ENCODE peak calls at places on chromosomes 3 and 15, in four cellular contexts. One of them, this sample, is unnamed.

GRCh38 chr3:69161587-69162196 is 39.3 kb upstream of the LMOD3 start:
- DNase-seq in substantia nigra: peak
- DNase-seq in NAMALWA: peak
- DNase-seq in foreskin fibroblast: peak
- DNase-seq in this sample: peak

GRCh38 chr3:185131602-185132256 is 21.1 kb downstream of the C3orf70 start:
- DNase-seq in foreskin fibroblast: no peak
- DNase-seq in NAMALWA: no peak
- DNase-seq in substantia nigra: no peak
- DNase-seq in this sample: no peak

GRCh38 chr15:70362911-70363310 is 265.2 kb upstream of the TLE3 start:
- DNase-seq in substantia nigra: no peak
- DNase-seq in foreskin fibroblast: no peak
- DNase-seq in NAMALWA: no peak
- DNase-seq in this sample: peak

GRCh38 chr15:100781061-100781960 is 98.3 kb upstream of the ALDH1A3 start:
- DNase-seq in foreskin fibroblast: no peak
- DNase-seq in NAMALWA: no peak
- DNase-seq in substantia nigra: no peak
- DNase-seq in this sample: no peak

GRCh38 chr3:71104090-71104489 is 479.4 kb downstream of the FOXP1 start:
- DNase-seq in NAMALWA: no peak
- DNase-seq in foreskin fibroblast: peak
- DNase-seq in substantia nigra: no peak
- DNase-seq in this sample: peak

GRCh38 chr15:34349769-34350168 is 6.7 kb downstream of the NUTM1 start:
- DNase-seq in NAMALWA: no peak
- DNase-seq in foreskin fibroblast: no peak
- DNase-seq in substantia nigra: no peak
- DNase-seq in this sample: no peak

GRCh38 chr3:196399485-196399945 is 32.7 kb downstream of the UBXN7 start:
- DNase-seq in substantia nigra: no peak
- DNase-seq in foreskin fibroblast: peak
- DNase-seq in NAMALWA: no peak
- DNase-seq in this sample: peak

GRCh38 chr15:74055804-74056203 is 26.5 kb downstream of the GOLGA6A start:
- DNase-seq in foreskin fibroblast: no peak
- DNase-seq in substantia nigra: no peak
- DNase-seq in NAMALWA: no peak
- DNase-seq in this sample: no peak

GRCh38 chr3:30970183-30970582 is 75.7 kb upstream of the GADL1 start:
- DNase-seq in substantia nigra: no peak
- DNase-seq in foreskin fibroblast: peak
- DNase-seq in NAMALWA: peak
- DNase-seq in this sample: peak

GRCh38 chr3:172675371-172676193 is 35.3 kb downstream of the NCEH1 start:
- DNase-seq in NAMALWA: peak
- DNase-seq in foreskin fibroblast: peak
- DNase-seq in substantia nigra: no peak
- DNase-seq in this sample: peak

GRCh38 chr3:173249457-173249856 is 108.4 kb upstream of the SPATA16 start:
- DNase-seq in NAMALWA: peak
- DNase-seq in foreskin fibroblast: no peak
- DNase-seq in substantia nigra: no peak
- DNase-seq in this sample: no peak

GRCh38 chr15:45549831-45550230 is 27.3 kb upstream of the SLC30A4 start:
- DNase-seq in NAMALWA: no peak
- DNase-seq in substantia nigra: no peak
- DNase-seq in foreskin fibroblast: peak
- DNase-seq in this sample: peak

GRCh38 chr3:146187334-146187950 is 26.5 kb upstream of the PLOD2 start:
- DNase-seq in foreskin fibroblast: peak
- DNase-seq in NAMALWA: peak
- DNase-seq in substantia nigra: peak
- DNase-seq in this sample: peak

GRCh38 chr15:59247364-59247763 is 40.7 kb downstream of the LDHAL6B start:
- DNase-seq in NAMALWA: peak
- DNase-seq in foreskin fibroblast: peak
- DNase-seq in substantia nigra: peak
- DNase-seq in this sample: peak

GRCh38 chr15:66996099-66996498 is 69.3 kb upstream of the SMAD3 start:
- DNase-seq in foreskin fibroblast: peak
- DNase-seq in substantia nigra: no peak
- DNase-seq in NAMALWA: no peak
- DNase-seq in this sample: peak

GRCh38 chr3:87307805-87308204 is 31.4 kb upstream of the POU1F1 start:
- DNase-seq in NAMALWA: peak
- DNase-seq in substantia nigra: no peak
- DNase-seq in foreskin fibroblast: no peak
- DNase-seq in this sample: no peak

GRCh38 chr3:169633105-169633504 is 30.4 kb downstream of the MECOM start:
- DNase-seq in foreskin fibroblast: no peak
- DNase-seq in NAMALWA: no peak
- DNase-seq in substantia nigra: no peak
- DNase-seq in this sample: no peak

GRCh38 chr3:18946524-18946923 is 201.8 kb upstream of the KCNH8 start:
- DNase-seq in foreskin fibroblast: no peak
- DNase-seq in substantia nigra: no peak
- DNase-seq in NAMALWA: peak
- DNase-seq in this sample: no peak

GRCh38 chr15:89356634-89357298 is 22.1 kb upstream of the POLG start:
- DNase-seq in NAMALWA: peak
- DNase-seq in substantia nigra: peak
- DNase-seq in foreskin fibroblast: peak
- DNase-seq in this sample: peak

GRCh38 chr3:112747624-112748023 is 99.0 kb downstream of the CD200R1L start:
- DNase-seq in foreskin fibroblast: no peak
- DNase-seq in NAMALWA: no peak
- DNase-seq in substantia nigra: no peak
- DNase-seq in this sample: no peak

GRCh38 chr3:15796771-15797599 is 794 bp downstream of the ANKRD28 start:
- DNase-seq in foreskin fibroblast: peak
- DNase-seq in NAMALWA: peak
- DNase-seq in substantia nigra: peak
- DNase-seq in this sample: peak

GRCh38 chr3:71128951-71129350 is 454.6 kb downstream of the FOXP1 start:
- DNase-seq in NAMALWA: peak
- DNase-seq in substantia nigra: no peak
- DNase-seq in foreskin fibroblast: no peak
- DNase-seq in this sample: no peak

GRCh38 chr3:193914602-193915001 is 221.3 kb upstream of the HES1 start:
- DNase-seq in NAMALWA: no peak
- DNase-seq in foreskin fibroblast: no peak
- DNase-seq in substantia nigra: no peak
- DNase-seq in this sample: no peak

GRCh38 chr3:123876858-123877257 is 7.3 kb downstream of the MYLK start:
- DNase-seq in foreskin fibroblast: no peak
- DNase-seq in NAMALWA: peak
- DNase-seq in substantia nigra: no peak
- DNase-seq in this sample: no peak

GRCh38 chr3:24101676-24102168 is 156.6 kb downstream of the NR1D2 start:
- DNase-seq in foreskin fibroblast: no peak
- DNase-seq in substantia nigra: no peak
- DNase-seq in NAMALWA: no peak
- DNase-seq in this sample: peak

GRCh38 chr15:98286200-98286599 is 325.7 kb downstream of the ARRDC4 start:
- DNase-seq in NAMALWA: no peak
- DNase-seq in foreskin fibroblast: no peak
- DNase-seq in substantia nigra: no peak
- DNase-seq in this sample: no peak

GRCh38 chr3:79018671-79019136 is 749.1 kb downstream of the ROBO1 start:
- DNase-seq in NAMALWA: no peak
- DNase-seq in substantia nigra: peak
- DNase-seq in foreskin fibroblast: peak
- DNase-seq in this sample: peak

GRCh38 chr3:25035511-25035910 is 392.6 kb upstream of the RARB start:
- DNase-seq in substantia nigra: no peak
- DNase-seq in foreskin fibroblast: no peak
- DNase-seq in NAMALWA: no peak
- DNase-seq in this sample: no peak

GRCh38 chr3:109702252-109702651 is 364.9 kb upstream of the DPPA4 start:
- DNase-seq in substantia nigra: no peak
- DNase-seq in NAMALWA: no peak
- DNase-seq in foreskin fibroblast: no peak
- DNase-seq in this sample: peak

GRCh38 chr3:62169871-62170660 is 203.3 kb downstream of the FEZF2 start:
- DNase-seq in NAMALWA: no peak
- DNase-seq in substantia nigra: no peak
- DNase-seq in foreskin fibroblast: no peak
- DNase-seq in this sample: peak

GRCh38 chr15:65233651-65234050 is 22.4 kb upstream of the CILP start:
- DNase-seq in NAMALWA: no peak
- DNase-seq in substantia nigra: no peak
- DNase-seq in foreskin fibroblast: no peak
- DNase-seq in this sample: no peak

GRCh38 chr15:92167413-92167950 is 226.2 kb upstream of the ST8SIA2 start:
- DNase-seq in foreskin fibroblast: no peak
- DNase-seq in substantia nigra: no peak
- DNase-seq in NAMALWA: no peak
- DNase-seq in this sample: no peak

GRCh38 chr15:59296181-59296617 is 76.5 kb downstream of the MYO1E start:
- DNase-seq in NAMALWA: no peak
- DNase-seq in substantia nigra: no peak
- DNase-seq in foreskin fibroblast: peak
- DNase-seq in this sample: peak

GRCh38 chr15:40055576-40056293 is 16.8 kb upstream of the SRP14 start:
- DNase-seq in foreskin fibroblast: no peak
- DNase-seq in NAMALWA: no peak
- DNase-seq in substantia nigra: peak
- DNase-seq in this sample: no peak

GRCh38 chr15:66982250-66982649 is 83.2 kb upstream of the SMAD3 start:
- DNase-seq in NAMALWA: no peak
- DNase-seq in substantia nigra: no peak
- DNase-seq in foreskin fibroblast: no peak
- DNase-seq in this sample: no peak

GRCh38 chr3:55059027-55059629 is 131.3 kb upstream of the LRTM1 start:
- DNase-seq in NAMALWA: no peak
- DNase-seq in foreskin fibroblast: peak
- DNase-seq in substantia nigra: no peak
- DNase-seq in this sample: peak